ENCODE peak calls at places on chromosomes 5 and 9, in five cellular contexts. G is CD8-positive, alpha-beta memory T cell; M is CD8-positive, alpha-beta T cell; X is IMR-90; Z is prostate gland. O is an unnamed sample.

GRCh38 chr9:123642291-123643278 is 286.6 kb downstream of the CRB2 start:
- DNase-seq in X (peak), Z (peak), G (no peak), M (no peak), O (no peak)

GRCh38 chr9:7097040-7097715 is 339.4 kb downstream of the KDM4C start:
- DNase-seq in X (no peak), M (no peak), Z (no peak), G (no peak), O (no peak)

GRCh38 chr9:88949961-88950340 is 41.3 kb upstream of the S1PR3 start:
- DNase-seq in M (no peak), X (peak), Z (no peak), G (no peak), O (no peak)

GRCh38 chr5:82364497-82364896 is 86.3 kb upstream of the RPS23 start:
- DNase-seq in X (peak), Z (no peak), G (no peak), M (no peak), O (peak)

GRCh38 chr5:74608754-74609576 is 31.6 kb downstream of the ENC1 start:
- DNase-seq in X (peak), M (no peak), Z (no peak), G (no peak), O (no peak)

GRCh38 chr5:93058309-93058708 is 522.7 kb downstream of the NR2F1-AS1 start:
- DNase-seq in M (no peak), Z (no peak), X (peak), G (no peak), O (peak)

GRCh38 chr5:127572930-127573329 is 55.5 kb downstream of the PRRC1 start:
- DNase-seq in M (no peak), X (no peak), G (no peak), Z (no peak), O (peak)

GRCh38 chr9:72006481-72006880 is 53.9 kb downstream of the C9orf57 start:
- DNase-seq in G (no peak), Z (no peak), M (no peak), X (peak), O (peak)

GRCh38 chr5:81783401-81783800 is 32.5 kb upstream of the SSBP2 start:
- DNase-seq in X (no peak), G (no peak), Z (no peak), M (no peak), O (no peak)

GRCh38 chr5:89313044-89313443 is 430.1 kb upstream of the MEF2C start:
- DNase-seq in Z (no peak), G (no peak), X (peak), M (no peak), O (peak)

GRCh38 chr9:87816041-87816440 is 66.6 kb upstream of the SPATA31E1 start:
- DNase-seq in M (no peak), G (no peak), Z (peak), X (peak), O (peak)

GRCh38 chr9:125548141-125548540 is 158.9 kb downstream of the MAPKAP1 start:
- DNase-seq in M (no peak), G (no peak), X (no peak), Z (no peak), O (no peak)

GRCh38 chr5:90563161-90563560 is 4.6 kb downstream of the ADGRV1 start:
- DNase-seq in M (no peak), Z (no peak), X (no peak), G (no peak), O (no peak)

GRCh38 chr9:98833090-98833956 is 25.9 kb downstream of the GALNT12 start:
- DNase-seq in Z (no peak), X (no peak), G (no peak), M (no peak), O (no peak)

GRCh38 chr5:78541058-78541624 is 107.4 kb downstream of the LHFPL2 start:
- DNase-seq in X (no peak), Z (no peak), G (no peak), M (no peak), O (no peak)

GRCh38 chr5:31194892-31195291 is 1.4 kb downstream of the CDH6 start:
- DNase-seq in G (no peak), Z (no peak), X (peak), M (no peak), O (no peak)

GRCh38 chr9:124254261-124254682 is 3.5 kb upstream of the NEK6 start:
- DNase-seq in G (no peak), M (no peak), Z (no peak), X (no peak), O (no peak)

GRCh38 chr9:103999375-104000062 is 94.6 kb upstream of the SMC2 start:
- DNase-seq in M (no peak), G (no peak), X (no peak), Z (no peak), O (no peak)

GRCh38 chr9:108271236-108271635 is 584.5 kb downstream of the ACTL7B start:
- DNase-seq in M (no peak), Z (no peak), G (no peak), X (no peak), O (no peak)

DNA sequence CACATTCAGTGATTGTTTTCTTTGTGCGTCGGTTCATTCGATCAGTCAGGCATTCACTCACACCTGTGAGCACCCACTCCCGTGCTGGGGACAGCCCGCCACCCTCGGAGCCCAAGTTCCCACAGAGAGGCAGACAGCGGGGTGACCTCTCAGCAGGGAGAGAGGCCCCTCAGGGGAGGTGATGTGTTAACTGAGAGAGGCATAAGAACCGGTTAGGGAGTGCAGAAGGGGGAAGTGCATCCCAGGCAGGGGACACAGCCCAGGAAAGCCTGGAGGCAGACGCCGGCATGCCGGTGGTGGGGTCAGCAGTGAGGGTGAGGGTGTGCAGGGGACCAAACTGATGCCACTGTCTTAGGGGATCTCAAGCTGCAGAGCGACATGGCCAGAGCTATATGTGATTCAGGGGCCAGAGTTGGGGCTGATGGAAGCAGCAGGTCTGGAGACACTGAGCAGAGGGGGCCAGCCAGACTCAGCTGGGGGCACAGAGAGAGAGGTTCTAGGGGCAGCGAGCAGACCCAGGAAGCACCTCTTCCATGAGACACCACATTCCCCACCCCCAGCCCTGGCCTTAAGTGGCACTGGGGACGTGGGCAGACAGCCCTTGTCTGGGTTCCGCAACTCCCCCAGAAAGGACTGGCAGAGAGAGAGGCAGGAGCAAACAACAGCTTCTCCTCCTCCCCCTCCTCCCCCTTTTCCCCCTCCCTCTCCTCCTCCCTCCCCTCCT is 35.9 kb downstream of the HK3 start:
- DNase-seq in Z (no peak), G (no peak), M (no peak), X (no peak), O (no peak)
- H3K4me3 ChIP-seq in Z (no peak), G (no peak), M (no peak), X (no peak), O (no peak)

GRCh38 chr9:131609116-131609830 is 64.0 kb downstream of the PRRT1B start:
- DNase-seq in Z (no peak), M (no peak), X (peak), G (no peak), O (peak)
- H3K4me3 ChIP-seq in Z (no peak), M (no peak), X (no peak), G (no peak), O (peak)

GRCh38 chr9:27625751-27626628 is 52.7 kb upstream of the C9orf72 start:
- DNase-seq in X (no peak), M (no peak), G (no peak), Z (no peak), O (no peak)
- H3K4me3 ChIP-seq in X (no peak), M (no peak), G (no peak), Z (no peak), O (no peak)

DNA sequence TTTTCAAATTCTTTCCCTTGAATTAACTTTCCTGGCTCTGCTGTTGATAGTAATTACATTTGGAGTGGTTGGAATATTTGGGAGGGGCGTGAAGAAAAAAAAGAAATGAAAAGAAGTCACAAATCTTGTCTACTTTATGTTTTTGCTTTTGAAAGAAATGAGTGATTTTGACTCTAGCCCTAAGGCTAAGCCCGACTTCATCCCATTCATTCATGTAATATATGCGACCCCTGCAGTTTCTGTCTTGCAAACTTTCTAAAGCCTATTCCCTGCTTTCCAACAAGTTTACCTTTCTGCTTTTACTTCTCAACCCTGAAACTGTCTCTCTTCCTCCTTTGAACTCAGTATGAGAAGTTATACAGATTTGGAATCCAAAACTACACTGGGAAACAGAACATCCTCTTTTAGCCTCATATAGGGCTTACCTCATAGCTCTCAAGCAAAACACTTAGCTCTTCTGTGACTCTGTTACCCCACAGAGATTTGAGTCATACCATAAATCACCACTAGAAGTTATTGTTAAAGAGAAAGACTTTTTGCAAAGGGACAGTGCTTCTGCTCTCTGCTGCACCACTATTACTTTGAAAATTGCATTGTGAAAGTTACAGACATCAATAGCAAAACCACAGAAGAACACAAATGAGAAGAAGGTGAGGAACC is 1.6 kb downstream of the CFAP95 start:
- DNase-seq in Z (no peak), M (no peak), X (peak), G (no peak), O (peak)
- H3K4me3 ChIP-seq in Z (no peak), M (no peak), X (no peak), G (no peak), O (no peak)

GRCh38 chr9:91716239-91716638 is 233.8 kb downstream of the ROR2 start:
- DNase-seq in M (no peak), G (no peak), X (no peak), Z (no peak), O (no peak)

GRCh38 chr9:91714020-91714721 is 235.9 kb downstream of the ROR2 start:
- DNase-seq in G (no peak), X (peak), Z (peak), M (no peak), O (peak)

GRCh38 chr9:91716815-91717214 is 233.2 kb downstream of the ROR2 start:
- DNase-seq in X (no peak), Z (no peak), G (no peak), M (no peak), O (no peak)

GRCh38 chr9:91712811-91713210 is 237.2 kb downstream of the ROR2 start:
- DNase-seq in Z (no peak), X (no peak), M (no peak), G (no peak), O (no peak)

GRCh38 chr9:91714874-91715615 is 235.0 kb downstream of the ROR2 start:
- DNase-seq in M (no peak), X (no peak), Z (no peak), G (no peak), O (no peak)
- H3K4me3 ChIP-seq in M (no peak), X (no peak), Z (no peak), G (no peak), O (peak)

GRCh38 chr9:127738666-127739065 is 3.6 kb upstream of the TOR2A start:
- DNase-seq in X (no peak), Z (no peak), M (no peak), G (no peak), O (no peak)

GRCh38 chr9:127741831-127742434 is 6.8 kb upstream of the TOR2A start:
- DNase-seq in X (no peak), G (no peak), M (no peak), Z (no peak), O (peak)

GRCh38 chr9:127739614-127740322 is 4.7 kb upstream of the TOR2A start:
- DNase-seq in M (no peak), X (no peak), G (no peak), Z (peak), O (peak)

GRCh38 chr9:127744407-127745110 is 9.5 kb upstream of the TOR2A start:
- DNase-seq in Z (no peak), M (no peak), X (no peak), G (no peak), O (no peak)

DNA sequence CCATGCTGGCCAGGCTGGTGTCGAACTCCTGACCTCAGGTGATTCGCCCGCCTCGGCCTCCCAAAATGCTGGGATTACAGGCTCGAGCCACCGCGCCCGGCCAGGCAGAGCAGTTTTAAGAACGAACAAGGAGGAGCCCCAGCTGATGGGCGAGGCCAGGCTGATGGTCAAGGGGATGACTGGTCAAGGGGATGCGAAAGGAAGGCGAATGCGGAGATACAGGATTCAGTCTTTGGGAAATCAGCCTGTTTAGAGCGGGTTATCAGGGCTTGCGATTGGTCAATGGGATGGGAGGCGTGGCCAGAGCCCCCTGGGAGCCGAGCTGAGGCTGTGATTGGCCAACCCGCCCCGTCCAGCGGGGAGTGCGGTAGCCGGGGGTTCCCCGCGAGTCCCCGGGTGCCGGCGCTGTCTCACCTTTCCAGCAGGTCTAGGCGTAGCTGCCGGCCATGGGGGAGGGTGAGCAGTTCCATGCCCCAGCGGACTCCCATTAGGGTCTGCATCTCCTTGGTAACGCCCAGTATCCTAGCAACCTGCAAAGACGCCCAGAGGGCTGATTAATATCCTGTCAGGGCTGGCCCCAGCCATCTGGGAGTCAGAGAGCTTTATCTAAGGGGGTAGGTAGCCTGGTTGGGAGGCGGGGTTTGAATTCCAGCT is 7.5 kb upstream of the TOR2A start:
- DNase-seq in M (no peak), X (peak), Z (no peak), G (no peak), O (peak)
- H3K4me3 ChIP-seq in M (no peak), X (peak), Z (no peak), G (no peak), O (peak)